ENCODE peak calls at places on chromosome 7, in four cellular contexts. One of them, this sample, is unnamed.

GRCh38 chr7:103989200-103989784 is at the start of gene RELN:
- DNase-seq in BE2C: peak
- DNase-seq in Peyer's patch: no peak
- DNase-seq in brain microvascular endothelial cell: peak
- DNase-seq in this sample: no peak

GRCh38 chr7:29977926-29978652 is 11.5 kb downstream of the SCRN1 start:
- DNase-seq in Peyer's patch: no peak
- DNase-seq in BE2C: no peak
- DNase-seq in brain microvascular endothelial cell: no peak
- DNase-seq in this sample: no peak

GRCh38 chr7:15288746-15289145 is 273.1 kb downstream of the AGMO start:
- DNase-seq in brain microvascular endothelial cell: no peak
- DNase-seq in BE2C: no peak
- DNase-seq in Peyer's patch: no peak
- DNase-seq in this sample: no peak

GRCh38 chr7:8443871-8444756 is 10.7 kb downstream of the NXPH1 start:
- DNase-seq in BE2C: no peak
- DNase-seq in Peyer's patch: no peak
- DNase-seq in brain microvascular endothelial cell: no peak
- DNase-seq in this sample: no peak

GRCh38 chr7:7254908-7255307 is 72.6 kb downstream of the C1GALT1 start:
- DNase-seq in BE2C: no peak
- DNase-seq in Peyer's patch: no peak
- DNase-seq in brain microvascular endothelial cell: no peak
- DNase-seq in this sample: no peak

GRCh38 chr7:5766321-5766761 is 15.1 kb downstream of the RNF216 start:
- DNase-seq in BE2C: no peak
- DNase-seq in brain microvascular endothelial cell: peak
- DNase-seq in Peyer's patch: no peak
- DNase-seq in this sample: no peak

GRCh38 chr7:91082038-91082437 is 182.2 kb upstream of the FZD1 start:
- DNase-seq in Peyer's patch: no peak
- DNase-seq in BE2C: no peak
- DNase-seq in brain microvascular endothelial cell: no peak
- DNase-seq in this sample: no peak

GRCh38 chr7:151210087-151210854 is at the start of gene H2BK1:
- DNase-seq in Peyer's patch: no peak
- DNase-seq in brain microvascular endothelial cell: no peak
- DNase-seq in BE2C: no peak
- DNase-seq in this sample: no peak

GRCh38 chr7:130290745-130291144 is 2.2 kb upstream of the CPA4 start:
- DNase-seq in BE2C: no peak
- DNase-seq in brain microvascular endothelial cell: peak
- DNase-seq in Peyer's patch: no peak
- DNase-seq in this sample: peak

GRCh38 chr7:29208410-29209250 is 14.1 kb downstream of the CHN2 start:
- DNase-seq in brain microvascular endothelial cell: no peak
- DNase-seq in BE2C: no peak
- DNase-seq in Peyer's patch: peak
- DNase-seq in this sample: no peak

GRCh38 chr7:155487509-155488482 is 29.9 kb downstream of the EN2 start:
- DNase-seq in Peyer's patch: no peak
- DNase-seq in brain microvascular endothelial cell: no peak
- DNase-seq in BE2C: no peak
- DNase-seq in this sample: no peak

GRCh38 chr7:99385564-99385963 is 11.0 kb downstream of the ARPC1B start:
- DNase-seq in brain microvascular endothelial cell: no peak
- DNase-seq in Peyer's patch: no peak
- DNase-seq in BE2C: no peak
- DNase-seq in this sample: no peak

GRCh38 chr7:1000594-1000935 is 17.6 kb downstream of the CYP2W1 start:
- DNase-seq in BE2C: no peak
- DNase-seq in Peyer's patch: no peak
- DNase-seq in brain microvascular endothelial cell: no peak
- DNase-seq in this sample: no peak

GRCh38 chr7:794671-795329 is 37.5 kb upstream of the SUN1 start:
- DNase-seq in BE2C: no peak
- DNase-seq in brain microvascular endothelial cell: no peak
- DNase-seq in Peyer's patch: peak
- DNase-seq in this sample: no peak

GRCh38 chr7:132065193-132065972 is 509.0 kb upstream of the PODXL start:
- DNase-seq in BE2C: peak
- DNase-seq in Peyer's patch: no peak
- DNase-seq in brain microvascular endothelial cell: peak
- DNase-seq in this sample: peak

GRCh38 chr7:134875867-134876266 is 96.4 kb downstream of the CALD1 start:
- DNase-seq in Peyer's patch: no peak
- DNase-seq in BE2C: no peak
- DNase-seq in brain microvascular endothelial cell: peak
- DNase-seq in this sample: no peak

GRCh38 chr7:1818581-1819200 is 148.6 kb downstream of the ELFN1 start:
- DNase-seq in brain microvascular endothelial cell: no peak
- DNase-seq in BE2C: no peak
- DNase-seq in Peyer's patch: no peak
- DNase-seq in this sample: no peak

GRCh38 chr7:1359051-1359400 is 100.2 kb downstream of the MICALL2 start:
- DNase-seq in Peyer's patch: no peak
- DNase-seq in brain microvascular endothelial cell: no peak
- DNase-seq in BE2C: no peak
- DNase-seq in this sample: no peak

GRCh38 chr7:99132922-99133321 is 11.0 kb downstream of the SMURF1 start:
- DNase-seq in Peyer's patch: no peak
- DNase-seq in BE2C: no peak
- DNase-seq in brain microvascular endothelial cell: peak
- DNase-seq in this sample: no peak

GRCh38 chr7:32887395-32887794 is 4.2 kb downstream of the KBTBD2 start:
- DNase-seq in BE2C: no peak
- DNase-seq in Peyer's patch: no peak
- DNase-seq in brain microvascular endothelial cell: no peak
- DNase-seq in this sample: no peak

GRCh38 chr7:55517191-55517633 is 55.1 kb downstream of the VOPP1 start:
- DNase-seq in BE2C: no peak
- DNase-seq in Peyer's patch: peak
- DNase-seq in brain microvascular endothelial cell: no peak
- DNase-seq in this sample: no peak

GRCh38 chr7:7099584-7100014 is 82.7 kb upstream of the C1GALT1 start:
- DNase-seq in brain microvascular endothelial cell: peak
- DNase-seq in BE2C: peak
- DNase-seq in Peyer's patch: peak
- DNase-seq in this sample: peak

GRCh38 chr7:127887631-127888030 is 143.6 kb downstream of the LRRC4 start:
- DNase-seq in Peyer's patch: no peak
- DNase-seq in BE2C: no peak
- DNase-seq in brain microvascular endothelial cell: no peak
- DNase-seq in this sample: no peak
- TF ChIP-seq CTCF in Peyer's patch: no peak
- TF ChIP-seq CTCF in BE2C: no peak
- TF ChIP-seq CTCF in brain microvascular endothelial cell: no peak
- TF ChIP-seq CTCF in this sample: no peak

GRCh38 chr7:45663167-45663921 is 89.2 kb downstream of the ADCY1 start:
- DNase-seq in Peyer's patch: peak
- DNase-seq in BE2C: peak
- DNase-seq in brain microvascular endothelial cell: peak
- DNase-seq in this sample: no peak

GRCh38 chr7:45661302-45661995 is 87.3 kb downstream of the ADCY1 start:
- DNase-seq in Peyer's patch: peak
- DNase-seq in BE2C: no peak
- DNase-seq in brain microvascular endothelial cell: no peak
- DNase-seq in this sample: no peak

GRCh38 chr7:45662540-45663166 is 88.5 kb downstream of the ADCY1 start:
- DNase-seq in BE2C: no peak
- DNase-seq in brain microvascular endothelial cell: no peak
- DNase-seq in Peyer's patch: peak
- DNase-seq in this sample: no peak

GRCh38 chr7:45660901-45661211 is 86.7 kb downstream of the ADCY1 start:
- DNase-seq in BE2C: no peak
- DNase-seq in brain microvascular endothelial cell: no peak
- DNase-seq in Peyer's patch: no peak
- DNase-seq in this sample: no peak

GRCh38 chr7:45662018-45662417 is 87.8 kb downstream of the ADCY1 start:
- DNase-seq in Peyer's patch: peak
- DNase-seq in BE2C: no peak
- DNase-seq in brain microvascular endothelial cell: no peak
- DNase-seq in this sample: no peak
- H3K4me3 ChIP-seq in Peyer's patch: no peak
- H3K4me3 ChIP-seq in BE2C: no peak
- H3K4me3 ChIP-seq in brain microvascular endothelial cell: no peak
- H3K4me3 ChIP-seq in this sample: no peak

DNA sequence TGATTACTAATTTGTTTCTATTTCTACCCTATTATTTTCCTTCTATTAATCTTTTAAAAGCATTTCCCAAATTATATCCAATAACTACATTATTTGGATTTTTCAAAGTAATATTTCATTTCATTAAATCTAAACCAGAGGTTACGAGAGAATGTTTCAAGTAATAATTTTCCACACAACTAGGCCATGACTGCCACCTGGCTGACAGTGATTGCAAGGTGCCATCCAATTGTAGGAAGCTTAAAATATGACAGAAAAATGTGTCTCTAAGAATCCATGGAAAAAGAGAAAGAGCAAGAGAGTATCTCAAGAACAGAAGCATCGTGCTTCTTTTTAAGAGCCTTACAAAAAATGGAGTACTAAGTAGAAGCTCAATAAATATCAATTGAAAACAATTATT is 48.7 kb downstream of the TPK1 start:
- DNase-seq in BE2C: no peak
- DNase-seq in brain microvascular endothelial cell: no peak
- DNase-seq in Peyer's patch: no peak
- DNase-seq in this sample: no peak
- TF ChIP-seq CTCF in BE2C: no peak
- TF ChIP-seq CTCF in brain microvascular endothelial cell: peak
- TF ChIP-seq CTCF in Peyer's patch: peak
- TF ChIP-seq CTCF in this sample: peak

GRCh38 chr7:137851361-137851945 is 4.7 kb upstream of the DGKI start:
- DNase-seq in brain microvascular endothelial cell: no peak
- DNase-seq in Peyer's patch: no peak
- DNase-seq in BE2C: no peak
- DNase-seq in this sample: no peak
- H3K4me3 ChIP-seq in brain microvascular endothelial cell: no peak
- H3K4me3 ChIP-seq in Peyer's patch: no peak
- H3K4me3 ChIP-seq in BE2C: no peak
- H3K4me3 ChIP-seq in this sample: no peak